ENCODE peak calls at places on chromosomes 4 and X, in nine cellular contexts. L is lower leg skin; R is GM13976; T is breast epithelium; K is GM19239; Z is stomach; O is NCI-H2171 treated with DMSO at 0.1 percent for 48 hours; A is stimulated activated CD4-positive, alpha-beta T cell treated with anti-CD3 and anti-CD28 coated beads, TNF-alpha, amount 100 ng/mL, for 1 hour; Y is amniotic epithelial cell. C is an unnamed sample.

GRCh38 chr4:153228512-153229145 is 24.4 kb downstream of the TRIM2 start:
- DNase-seq in L (no peak), R (no peak), T (no peak), K (no peak), Z (no peak), O (no peak), A (no peak), Y (peak; percentile 74), C (no peak)

GRCh38 chrX:24085133-24085532 is 30.4 kb downstream of the EIF2S3 start:
- DNase-seq in L (no peak), R (no peak), T (no peak), K (no peak), Z (no peak), O (no peak), A (no peak), Y (no peak), C (no peak)

GRCh38 chr4:30953799-30954198 is 233.6 kb downstream of the PCDH7 start:
- DNase-seq in L (no peak), R (no peak), T (no peak), K (no peak), Z (no peak), O (no peak), A (no peak), Y (no peak), C (no peak)

GRCh38 chr4:161696957-161697356 is 466.8 kb downstream of the FSTL5 start:
- DNase-seq in L (no peak), R (no peak), T (no peak), K (no peak), Z (no peak), O (no peak), A (no peak), Y (no peak), C (no peak)

GRCh38 chr4:186192068-186192751 is 843 bp downstream of the CYP4V2 start:
- DNase-seq in L (peak; percentile 26), R (no peak), T (no peak), K (no peak), Z (peak; percentile 35), O (peak; percentile 27), A (no peak), Y (peak; percentile 38), C (peak; percentile 48)

GRCh38 chrX:38458071-38458470 is 103.3 kb upstream of the TSPAN7 start:
- DNase-seq in L (no peak), R (no peak), T (no peak), K (no peak), Z (no peak), O (peak; percentile 28), A (no peak), Y (no peak), C (no peak)

GRCh38 chr4:155854597-155855226 is 11.4 kb downstream of the ASIC5 start:
- DNase-seq in L (no peak), R (no peak), T (no peak), K (no peak), Z (no peak), O (no peak), A (no peak), Y (peak; percentile 74), C (peak; percentile 47)

GRCh38 chr4:110619001-110619350 is 3.9 kb downstream of the PITX2 start:
- DNase-seq in L (no peak), R (no peak), T (no peak), K (no peak), Z (no peak), O (no peak), A (no peak), Y (peak; percentile 65), C (no peak)

GRCh38 chr4:1318046-1318375 is 28.3 kb downstream of the MAEA start:
- DNase-seq in L (no peak), R (no peak), T (no peak), K (no peak), Z (no peak), O (no peak), A (no peak), Y (no peak), C (no peak)

GRCh38 chr4:94444771-94445170 is 7.0 kb upstream of the PDLIM5 start:
- DNase-seq in L (no peak), R (no peak), T (no peak), K (no peak), Z (no peak), O (no peak), A (no peak), Y (no peak), C (no peak)

GRCh38 chr4:115110191-115111166 is 2.9 kb downstream of the NDST4 start:
- DNase-seq in L (no peak), R (no peak), T (no peak), K (no peak), Z (no peak), O (peak; percentile 89), A (no peak), Y (no peak), C (no peak)

GRCh38 chrX:54561622-54562021 is 31.6 kb downstream of the GNL3L start:
- DNase-seq in L (no peak), R (no peak), T (no peak), K (no peak), Z (no peak), O (no peak), A (no peak), Y (no peak), C (no peak)

GRCh38 chr4:127501103-127501502 is 131.7 kb upstream of the INTU start:
- DNase-seq in L (no peak), R (no peak), T (no peak), K (no peak), Z (no peak), O (no peak), A (no peak), Y (no peak), C (no peak)

GRCh38 chr4:13441506-13441905 is 42.6 kb downstream of the RAB28 start:
- DNase-seq in L (no peak), R (no peak), T (no peak), K (no peak), Z (no peak), O (no peak), A (no peak), Y (no peak), C (no peak)

GRCh38 chr4:1693131-1693896 is 9.2 kb upstream of the FAM53A start:
- DNase-seq in L (peak; percentile 59), R (peak; percentile 80), T (peak; percentile 83), K (peak; percentile 74), Z (peak; percentile 80), O (peak; percentile 47), A (peak; percentile 61), Y (peak; percentile 85), C (peak; percentile 89)

GRCh38 chrX:80246273-80246672 is 174.0 kb upstream of the TENT5D start:
- DNase-seq in L (no peak), R (no peak), T (no peak), K (no peak), Z (no peak), O (peak; percentile 1), A (no peak), Y (no peak), C (no peak)

GRCh38 chr4:64545593-64545992 is 136.3 kb upstream of the TECRL start:
- DNase-seq in L (no peak), R (no peak), T (no peak), K (no peak), Z (no peak), O (no peak), A (no peak), Y (no peak), C (no peak)

GRCh38 chr4:140640150-140640748 is 71.5 kb upstream of the UCP1 start:
- DNase-seq in L (no peak), R (no peak), T (no peak), K (no peak), Z (no peak), O (no peak), A (no peak), Y (no peak), C (no peak)

GRCh38 chrX:151871244-151871643 is 41.4 kb upstream of the MAGEA4 start:
- DNase-seq in L (no peak), R (no peak), T (no peak), K (no peak), Z (no peak), O (no peak), A (no peak), Y (peak; percentile 93), C (no peak)

GRCh38 chrX:107687445-107687844 is 59.1 kb downstream of the PRPS1 start:
- DNase-seq in L (no peak), R (no peak), T (no peak), K (no peak), Z (no peak), O (no peak), A (no peak), Y (no peak), C (no peak)

GRCh38 chrX:107629533-107629909 is 1.2 kb downstream of the PRPS1 start:
- DNase-seq in L (no peak), R (no peak), T (no peak), K (no peak), Z (no peak), O (peak; percentile 41), A (no peak), Y (no peak), C (peak; percentile 19)

GRCh38 chr4:154618708-154619315 is 6.4 kb upstream of the FGG start:
- DNase-seq in L (no peak), R (peak; percentile 35), T (no peak), K (peak; percentile 22), Z (peak; percentile 70), O (peak; percentile 4), A (no peak), Y (peak; percentile 35), C (peak; percentile 79)